ENCODE peak calls at places on chromosomes 2 and 18, in five cellular contexts. One of them, this sample, is unnamed.

GRCh38 chr2:235447210-235447609 is 46.6 kb upstream of the AGAP1 start:
- DNase-seq in iPS DF 19.7: no peak
- DNase-seq in T-helper 9 cell: no peak
- DNase-seq in posterior cingulate gyrus: no peak
- DNase-seq in HCT116: no peak
- DNase-seq in this sample: no peak

GRCh38 chr2:29060491-29060890 is 13.8 kb downstream of the PCARE start:
- DNase-seq in iPS DF 19.7: no peak
- DNase-seq in T-helper 9 cell: no peak
- DNase-seq in posterior cingulate gyrus: no peak
- DNase-seq in HCT116: no peak
- DNase-seq in this sample: no peak

GRCh38 chr2:3176869-3177255 is 200.8 kb downstream of the EIPR1 start:
- DNase-seq in iPS DF 19.7: no peak
- DNase-seq in T-helper 9 cell: no peak
- DNase-seq in posterior cingulate gyrus: no peak
- DNase-seq in HCT116: no peak
- DNase-seq in this sample: peak; percentile 44

GRCh38 chr2:46970334-46971288 is 55.0 kb upstream of the MCFD2 start:
- DNase-seq in iPS DF 19.7: no peak
- DNase-seq in T-helper 9 cell: no peak
- DNase-seq in posterior cingulate gyrus: no peak
- DNase-seq in HCT116: no peak
- DNase-seq in this sample: peak; percentile 94

GRCh38 chr2:1972428-1972827 is 228.1 kb upstream of the PXDN start:
- DNase-seq in iPS DF 19.7: no peak
- DNase-seq in T-helper 9 cell: no peak
- DNase-seq in posterior cingulate gyrus: peak; percentile 80
- DNase-seq in HCT116: no peak
- DNase-seq in this sample: no peak

GRCh38 chr2:64608867-64609228 is 44.9 kb downstream of the SERTAD2 start:
- DNase-seq in iPS DF 19.7: no peak
- DNase-seq in T-helper 9 cell: no peak
- DNase-seq in posterior cingulate gyrus: no peak
- DNase-seq in HCT116: no peak
- DNase-seq in this sample: no peak

GRCh38 chr2:45001629-45002385 is 7.4 kb downstream of the SIX2 start:
- DNase-seq in iPS DF 19.7: no peak
- DNase-seq in T-helper 9 cell: no peak
- DNase-seq in posterior cingulate gyrus: no peak
- DNase-seq in HCT116: no peak
- DNase-seq in this sample: no peak

GRCh38 chr2:179265082-179265575 is 497 bp upstream of the SESTD1 start:
- DNase-seq in iPS DF 19.7: no peak
- DNase-seq in T-helper 9 cell: no peak
- DNase-seq in posterior cingulate gyrus: no peak
- DNase-seq in HCT116: no peak
- DNase-seq in this sample: no peak

GRCh38 chr2:149019768-149020167 is 18.7 kb upstream of the LYPD6B start:
- DNase-seq in iPS DF 19.7: no peak
- DNase-seq in T-helper 9 cell: no peak
- DNase-seq in posterior cingulate gyrus: no peak
- DNase-seq in HCT116: no peak
- DNase-seq in this sample: no peak

GRCh38 chr2:199219551-199219950 is 238.2 kb downstream of the SATB2 start:
- DNase-seq in iPS DF 19.7: no peak
- DNase-seq in T-helper 9 cell: no peak
- DNase-seq in posterior cingulate gyrus: no peak
- DNase-seq in HCT116: no peak
- DNase-seq in this sample: no peak

GRCh38 chr2:7363906-7364305 is 446.7 kb downstream of the RNF144A start:
- DNase-seq in iPS DF 19.7: no peak
- DNase-seq in T-helper 9 cell: no peak
- DNase-seq in posterior cingulate gyrus: no peak
- DNase-seq in HCT116: no peak
- DNase-seq in this sample: no peak

GRCh38 chr2:128598862-128599441 is 280.3 kb upstream of the HS6ST1 start:
- DNase-seq in iPS DF 19.7: no peak
- DNase-seq in T-helper 9 cell: no peak
- DNase-seq in posterior cingulate gyrus: no peak
- DNase-seq in HCT116: no peak
- DNase-seq in this sample: no peak

GRCh38 chr2:202034249-202035088 is 814 bp downstream of the FZD7 start:
- DNase-seq in iPS DF 19.7: no peak
- DNase-seq in T-helper 9 cell: peak; percentile 31
- DNase-seq in posterior cingulate gyrus: peak; percentile 63
- DNase-seq in HCT116: no peak
- DNase-seq in this sample: peak; percentile 16

GRCh38 chr18:79800353-79801180 is 2.8 kb downstream of the KCNG2 start:
- DNase-seq in iPS DF 19.7: no peak
- DNase-seq in T-helper 9 cell: no peak
- DNase-seq in posterior cingulate gyrus: peak; percentile 80
- DNase-seq in HCT116: no peak
- DNase-seq in this sample: no peak

GRCh38 chr18:68713791-68714190 is 1.1 kb downstream of the TMX3 start:
- DNase-seq in iPS DF 19.7: no peak
- DNase-seq in T-helper 9 cell: no peak
- DNase-seq in posterior cingulate gyrus: no peak
- DNase-seq in HCT116: no peak
- DNase-seq in this sample: no peak

GRCh38 chr2:197515798-197516761 is at the start of gene MOB4:
- DNase-seq in iPS DF 19.7: peak; percentile 74
- DNase-seq in T-helper 9 cell: peak; percentile 94
- DNase-seq in posterior cingulate gyrus: peak; percentile 99
- DNase-seq in HCT116: peak; percentile 86
- DNase-seq in this sample: peak; percentile 98

GRCh38 chr2:160091381-160091780 is 29.0 kb upstream of the PLA2R1 start:
- DNase-seq in iPS DF 19.7: no peak
- DNase-seq in T-helper 9 cell: no peak
- DNase-seq in posterior cingulate gyrus: no peak
- DNase-seq in HCT116: no peak
- DNase-seq in this sample: no peak

GRCh38 chr2:200533754-200534153 is 7.7 kb downstream of the SGO2 start:
- DNase-seq in iPS DF 19.7: no peak
- DNase-seq in T-helper 9 cell: no peak
- DNase-seq in posterior cingulate gyrus: no peak
- DNase-seq in HCT116: no peak
- DNase-seq in this sample: no peak

GRCh38 chr2:149330127-149331022 is at the start of gene LYPD6:
- DNase-seq in iPS DF 19.7: no peak
- DNase-seq in T-helper 9 cell: no peak
- DNase-seq in posterior cingulate gyrus: peak; percentile 89
- DNase-seq in HCT116: peak; percentile 38
- DNase-seq in this sample: peak; percentile 89

GRCh38 chr2:11945139-11946126 is 199.0 kb downstream of the LPIN1 start:
- DNase-seq in iPS DF 19.7: no peak
- DNase-seq in T-helper 9 cell: no peak
- DNase-seq in posterior cingulate gyrus: no peak
- DNase-seq in HCT116: no peak
- DNase-seq in this sample: no peak

GRCh38 chr2:39399570-39399969 is 37.5 kb downstream of the MAP4K3 start:
- DNase-seq in iPS DF 19.7: no peak
- DNase-seq in T-helper 9 cell: no peak
- DNase-seq in posterior cingulate gyrus: no peak
- DNase-seq in HCT116: no peak
- DNase-seq in this sample: no peak

GRCh38 chr2:237550057-237550415 is 16.3 kb upstream of the PRLH start:
- DNase-seq in iPS DF 19.7: no peak
- DNase-seq in T-helper 9 cell: no peak
- DNase-seq in posterior cingulate gyrus: no peak
- DNase-seq in HCT116: no peak
- DNase-seq in this sample: no peak

GRCh38 chr2:23449413-23449812 is 64.4 kb downstream of the KLHL29 start:
- DNase-seq in iPS DF 19.7: no peak
- DNase-seq in T-helper 9 cell: no peak
- DNase-seq in posterior cingulate gyrus: no peak
- DNase-seq in HCT116: no peak
- DNase-seq in this sample: no peak

GRCh38 chr2:113173563-113174368 is at the start of gene PSD4:
- DNase-seq in iPS DF 19.7: no peak
- DNase-seq in T-helper 9 cell: peak; percentile 77
- DNase-seq in posterior cingulate gyrus: peak; percentile 66
- DNase-seq in HCT116: no peak
- DNase-seq in this sample: no peak

GRCh38 chr2:106094101-106094860 is 99.8 kb downstream of the UXS1 start:
- DNase-seq in iPS DF 19.7: no peak
- DNase-seq in T-helper 9 cell: peak; percentile 55
- DNase-seq in posterior cingulate gyrus: no peak
- DNase-seq in HCT116: no peak
- DNase-seq in this sample: no peak

GRCh38 chr2:69978157-69978904 is 16.9 kb upstream of the ASPRV1 start:
- DNase-seq in iPS DF 19.7: no peak
- DNase-seq in T-helper 9 cell: no peak
- DNase-seq in posterior cingulate gyrus: peak; percentile 52
- DNase-seq in HCT116: no peak
- DNase-seq in this sample: no peak

GRCh38 chr2:75324716-75325291 is 125.5 kb upstream of the TACR1 start:
- DNase-seq in iPS DF 19.7: no peak
- DNase-seq in T-helper 9 cell: no peak
- DNase-seq in posterior cingulate gyrus: no peak
- DNase-seq in HCT116: no peak
- DNase-seq in this sample: no peak

This sample was measured in pancreas.